ENCODE peak calls at places on chromosome 16, in four cellular contexts. One of them, this sample, is unnamed.

GRCh38 chr16:67445441-67445912 is 14.6 kb downstream of the HSD11B2 start:
- DNase-seq in A549: no peak
- DNase-seq in HCT116: no peak
- DNase-seq in GM12878: no peak
- DNase-seq in this sample: no peak

GRCh38 chr16:85151603-85152413 is 39.5 kb upstream of the CIBAR2 start:
- DNase-seq in A549: no peak
- DNase-seq in HCT116: no peak
- DNase-seq in GM12878: no peak
- DNase-seq in this sample: peak; percentile 77

GRCh38 chr16:67470314-67470713 is 10.6 kb downstream of the ATP6V0D1 start:
- DNase-seq in A549: no peak
- DNase-seq in HCT116: no peak
- DNase-seq in GM12878: no peak
- DNase-seq in this sample: no peak

GRCh38 chr16:23865853-23866252 is 30.1 kb downstream of the PRKCB start:
- DNase-seq in A549: no peak
- DNase-seq in HCT116: no peak
- DNase-seq in GM12878: no peak
- DNase-seq in this sample: no peak

GRCh38 chr16:47254771-47255170 is 111.0 kb upstream of the NETO2 start:
- DNase-seq in A549: no peak
- DNase-seq in HCT116: no peak
- DNase-seq in GM12878: no peak
- DNase-seq in this sample: no peak

GRCh38 chr16:2429771-2430663 is 770 bp downstream of the CCNF start:
- DNase-seq in A549: no peak
- DNase-seq in HCT116: no peak
- DNase-seq in GM12878: no peak
- DNase-seq in this sample: peak; percentile 58

GRCh38 chr16:84042879-84043485 is 387 bp upstream of the SLC38A8 start:
- DNase-seq in A549: no peak
- DNase-seq in HCT116: no peak
- DNase-seq in GM12878: no peak
- DNase-seq in this sample: no peak

GRCh38 chr16:73717266-73718057 is 579.2 kb upstream of the PSMD7 start:
- DNase-seq in A549: no peak
- DNase-seq in HCT116: no peak
- DNase-seq in GM12878: no peak
- DNase-seq in this sample: no peak

GRCh38 chr16:74691093-74691855 is 9.4 kb downstream of the MLKL start:
- DNase-seq in A549: no peak
- DNase-seq in HCT116: no peak
- DNase-seq in GM12878: no peak
- DNase-seq in this sample: peak; percentile 28

GRCh38 chr16:27352026-27352425 is 38.3 kb downstream of the IL4R start:
- DNase-seq in A549: no peak
- DNase-seq in HCT116: no peak
- DNase-seq in GM12878: no peak
- DNase-seq in this sample: no peak

GRCh38 chr16:13973321-13974023 is 53.5 kb downstream of the ERCC4 start:
- DNase-seq in A549: no peak
- DNase-seq in HCT116: no peak
- DNase-seq in GM12878: no peak
- DNase-seq in this sample: no peak

GRCh38 chr16:80369559-80369958 is 171.2 kb upstream of the DYNLRB2 start:
- DNase-seq in A549: peak; percentile 59
- DNase-seq in HCT116: no peak
- DNase-seq in GM12878: no peak
- DNase-seq in this sample: peak; percentile 8

GRCh38 chr16:79169239-79169638 is 431.3 kb downstream of the MAF start:
- DNase-seq in A549: no peak
- DNase-seq in HCT116: no peak
- DNase-seq in GM12878: no peak
- DNase-seq in this sample: peak; percentile 66

GRCh38 chr16:50953266-50953665 is 197.8 kb downstream of the SALL1 start:
- DNase-seq in A549: no peak
- DNase-seq in HCT116: no peak
- DNase-seq in GM12878: no peak
- DNase-seq in this sample: no peak

GRCh38 chr16:88411951-88412576 is 29.3 kb downstream of the ZNF469 start:
- DNase-seq in A549: no peak
- DNase-seq in HCT116: no peak
- DNase-seq in GM12878: no peak
- DNase-seq in this sample: no peak

GRCh38 chr16:83603981-83604570 is 203.7 kb upstream of the HSBP1 start:
- DNase-seq in A549: no peak
- DNase-seq in HCT116: no peak
- DNase-seq in GM12878: no peak
- DNase-seq in this sample: no peak

GRCh38 chr16:88790312-88791150 is 5.5 kb upstream of the PIEZO1 start:
- DNase-seq in A549: no peak
- DNase-seq in HCT116: no peak
- DNase-seq in GM12878: no peak
- DNase-seq in this sample: peak; percentile 97

GRCh38 chr16:85805442-85806045 is 6.0 kb downstream of the COX4I1 start:
- DNase-seq in A549: no peak
- DNase-seq in HCT116: no peak
- DNase-seq in GM12878: no peak
- DNase-seq in this sample: no peak

GRCh38 chr16:81224836-81225235 is 13.7 kb upstream of the BCO1 start:
- DNase-seq in A549: no peak
- DNase-seq in HCT116: no peak
- DNase-seq in GM12878: no peak
- DNase-seq in this sample: no peak

GRCh38 chr16:88665148-88665547 is 2.3 kb upstream of the MVD start:
- DNase-seq in A549: no peak
- DNase-seq in HCT116: no peak
- DNase-seq in GM12878: no peak
- DNase-seq in this sample: no peak

GRCh38 chr16:9007177-9007794 is 43.6 kb upstream of the USP7 start:
- DNase-seq in A549: no peak
- DNase-seq in HCT116: no peak
- DNase-seq in GM12878: no peak
- DNase-seq in this sample: peak; percentile 41

GRCh38 chr16:49463529-49463928 is 89.9 kb downstream of the C16orf78 start:
- DNase-seq in A549: no peak
- DNase-seq in HCT116: no peak
- DNase-seq in GM12878: peak; percentile 72
- DNase-seq in this sample: peak; percentile 36

GRCh38 chr16:77963185-77964044 is 58.9 kb upstream of the CLEC3A start:
- DNase-seq in A549: no peak
- DNase-seq in HCT116: no peak
- DNase-seq in GM12878: peak; percentile 52
- DNase-seq in this sample: peak; percentile 24

GRCh38 chr16:9072806-9073341 is 18.6 kb upstream of the HAPSTR1 start:
- DNase-seq in A549: no peak
- DNase-seq in HCT116: no peak
- DNase-seq in GM12878: peak; percentile 44
- DNase-seq in this sample: no peak

GRCh38 chr16:68257251-68257905 is 6.9 kb upstream of the SLC7A6 start:
- DNase-seq in A549: no peak
- DNase-seq in HCT116: no peak
- DNase-seq in GM12878: no peak
- DNase-seq in this sample: peak; percentile 94

GRCh38 chr16:85234310-85235235 is 122.3 kb upstream of the CIBAR2 start:
- DNase-seq in A549: peak; percentile 37
- DNase-seq in HCT116: no peak
- DNase-seq in GM12878: no peak
- DNase-seq in this sample: no peak

GRCh38 chr16:80997964-80998620 is 8.6 kb downstream of the CMC2 start:
- DNase-seq in A549: no peak
- DNase-seq in HCT116: no peak
- DNase-seq in GM12878: no peak
- DNase-seq in this sample: no peak

GRCh38 chr16:28494141-28494851 is at the start of gene APOBR:
- DNase-seq in A549: no peak
- DNase-seq in HCT116: no peak
- DNase-seq in GM12878: peak; percentile 83
- DNase-seq in this sample: peak; percentile 99

GRCh38 chr16:23694707-23695373 is 16.2 kb downstream of the PLK1 start:
- DNase-seq in A549: no peak
- DNase-seq in HCT116: no peak
- DNase-seq in GM12878: no peak
- DNase-seq in this sample: no peak

GRCh38 chr16:7268182-7268581 is 64.5 kb upstream of the RBFOX1 start:
- DNase-seq in A549: peak; percentile 38
- DNase-seq in HCT116: no peak
- DNase-seq in GM12878: no peak
- DNase-seq in this sample: peak; percentile 41

GRCh38 chr16:54244061-54244886 is 42.3 kb downstream of the IRX3 start:
- DNase-seq in A549: no peak
- DNase-seq in HCT116: no peak
- DNase-seq in GM12878: no peak
- DNase-seq in this sample: peak; percentile 98

GRCh38 chr16:54241525-54241924 is 45.1 kb downstream of the IRX3 start:
- DNase-seq in A549: no peak
- DNase-seq in HCT116: no peak
- DNase-seq in GM12878: no peak
- DNase-seq in this sample: no peak

GRCh38 chr16:54239441-54239840 is 47.1 kb downstream of the IRX3 start:
- DNase-seq in A549: no peak
- DNase-seq in HCT116: no peak
- DNase-seq in GM12878: no peak
- DNase-seq in this sample: no peak

GRCh38 chr16:54240180-54241125 is 46.1 kb downstream of the IRX3 start:
- DNase-seq in A549: no peak
- DNase-seq in HCT116: no peak
- DNase-seq in GM12878: no peak
- DNase-seq in this sample: no peak

GRCh38 chr16:54242199-54242598 is 44.4 kb downstream of the IRX3 start:
- DNase-seq in A549: peak; percentile 56
- DNase-seq in HCT116: peak; percentile 41
- DNase-seq in GM12878: no peak
- DNase-seq in this sample: peak; percentile 58
- TF ChIP-seq MAX in A549: no peak
- TF ChIP-seq MAX in HCT116: no peak
- TF ChIP-seq MAX in GM12878: no peak
- TF ChIP-seq MAX in this sample: peak; percentile 87

GRCh38 chr16:4157376-4157825 is 41.2 kb upstream of the ADCY9 start:
- DNase-seq in A549: no peak
- DNase-seq in HCT116: no peak
- DNase-seq in GM12878: no peak
- DNase-seq in this sample: no peak

GRCh38 chr16:4159726-4160125 is 43.5 kb upstream of the ADCY9 start:
- DNase-seq in A549: no peak
- DNase-seq in HCT116: no peak
- DNase-seq in GM12878: no peak
- DNase-seq in this sample: no peak

GRCh38 chr16:4160663-4161436 is 44.6 kb upstream of the ADCY9 start:
- DNase-seq in A549: no peak
- DNase-seq in HCT116: no peak
- DNase-seq in GM12878: no peak
- DNase-seq in this sample: peak; percentile 49

DNA sequence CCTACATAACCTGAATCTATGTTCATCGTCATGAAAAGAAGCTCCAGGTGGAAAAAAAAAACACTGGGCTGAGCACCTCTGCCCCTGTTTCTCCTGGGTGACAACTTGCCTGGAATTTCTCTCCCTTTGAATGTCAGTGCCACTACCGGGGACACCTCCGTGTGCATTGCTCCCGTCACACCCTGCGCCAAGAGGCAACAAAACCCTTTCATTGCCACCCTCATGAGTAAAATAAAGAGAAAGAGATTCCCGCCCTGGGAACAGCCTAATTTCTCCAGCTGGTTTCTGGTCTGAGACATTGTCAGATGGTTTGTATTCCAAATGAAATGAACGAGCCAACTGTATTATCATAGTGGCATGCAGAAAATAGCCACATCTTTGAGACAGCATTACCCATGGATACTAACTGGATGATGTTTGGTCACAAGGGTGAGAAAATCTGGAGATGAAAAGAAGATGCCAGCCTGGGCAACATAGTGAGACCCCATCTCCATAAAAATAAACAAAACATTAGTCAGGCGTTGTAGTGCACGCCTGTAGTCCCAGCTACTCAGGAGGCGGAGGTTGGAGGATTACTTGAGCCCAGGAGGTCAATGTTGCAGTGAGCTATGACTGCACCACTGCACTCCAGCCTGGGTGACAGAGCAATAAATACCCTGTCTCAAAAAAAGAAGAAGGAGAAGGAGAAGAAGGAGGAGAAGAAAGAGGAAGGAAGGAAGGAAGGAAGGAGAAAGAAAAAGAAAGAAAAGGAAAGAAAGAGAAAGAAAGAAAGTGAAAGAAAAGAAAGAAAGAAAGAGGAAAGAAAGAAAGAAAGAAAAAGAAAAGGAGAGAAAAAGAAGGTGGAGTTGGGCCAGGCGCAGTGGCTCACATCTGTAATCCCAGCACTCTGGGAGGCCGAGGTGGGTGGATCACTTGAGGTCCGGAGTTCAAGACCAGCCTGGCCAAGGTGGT is 42.2 kb upstream of the ADCY9 start:
- DNase-seq in A549: no peak
- DNase-seq in HCT116: no peak
- DNase-seq in GM12878: no peak
- DNase-seq in this sample: no peak
- H3K4me3 ChIP-seq in A549: no peak overlapping the region
- H3K4me3 ChIP-seq in HCT116: no peak overlapping the region
- H3K4me3 ChIP-seq in GM12878: no peak overlapping the region
- H3K4me3 ChIP-seq in this sample: no peak overlapping the region

GRCh38 chr16:646679-647172 is 2.4 kb upstream of the WDR90 start:
- DNase-seq in A549: no peak
- DNase-seq in HCT116: no peak
- DNase-seq in GM12878: no peak
- DNase-seq in this sample: no peak

GRCh38 chr16:648786-649589 is at the start of gene WDR90:
- DNase-seq in A549: peak; percentile 94
- DNase-seq in HCT116: peak; percentile 59
- DNase-seq in GM12878: peak; percentile 61
- DNase-seq in this sample: peak; percentile 90

GRCh38 chr16:645852-646678 is 3.1 kb upstream of the WDR90 start:
- DNase-seq in A549: no peak
- DNase-seq in HCT116: no peak
- DNase-seq in GM12878: no peak
- DNase-seq in this sample: no peak

GRCh38 chr16:648071-648785 is 937 bp upstream of the WDR90 start:
- DNase-seq in A549: peak; percentile 54
- DNase-seq in HCT116: no peak
- DNase-seq in GM12878: no peak
- DNase-seq in this sample: peak; percentile 34

GRCh38 chr16:647173-647902 is 1.8 kb upstream of the WDR90 start:
- DNase-seq in A549: no peak
- DNase-seq in HCT116: no peak
- DNase-seq in GM12878: no peak
- DNase-seq in this sample: no peak
- TF ChIP-seq MAX in A549: no peak
- TF ChIP-seq MAX in HCT116: no peak
- TF ChIP-seq MAX in GM12878: no peak
- TF ChIP-seq MAX in this sample: no peak

DNA sequence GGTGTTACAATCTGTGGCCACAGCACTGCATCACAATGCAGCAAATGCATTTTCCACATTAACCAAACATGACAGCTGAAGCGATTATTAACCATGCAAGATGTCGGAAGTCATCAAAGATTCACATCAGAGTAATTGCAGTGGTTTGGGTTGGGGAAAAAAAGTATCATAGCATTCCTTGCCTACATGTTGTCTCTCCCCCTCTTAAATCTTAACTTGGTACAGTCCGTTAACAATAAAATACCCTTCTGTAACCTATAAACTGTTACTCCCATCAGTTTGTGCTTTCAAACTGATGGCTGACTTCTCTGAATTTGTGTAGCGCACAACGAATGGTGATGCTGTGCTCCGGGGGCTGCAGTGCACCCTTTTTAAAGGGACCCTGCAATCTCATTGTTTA is 51.6 kb downstream of the NUP93 start:
- DNase-seq in A549: no peak
- DNase-seq in HCT116: no peak
- DNase-seq in GM12878: no peak
- DNase-seq in this sample: no peak
- H3K4me3 ChIP-seq in A549: no peak overlapping the region
- H3K4me3 ChIP-seq in HCT116: no peak overlapping the region
- H3K4me3 ChIP-seq in GM12878: no peak overlapping the region
- H3K4me3 ChIP-seq in this sample: no peak overlapping the region